ENCODE peak calls at places on chromosomes 7 and 10, in five cellular contexts. Q is A549, Z is ovary, D is SJCRH30, V is thoracic aorta. J is an unnamed sample. For H3K4me1, the result is how much of the 10 kb centered on the place peaks cover.

GRCh38 chr10:36888925-36889573 is 236.3 kb upstream of the ANKRD30A start:
- DNase-seq in Q (peak), Z (no peak), D (peak), V (no peak), J (no peak)

GRCh38 chr7:156113733-156114132 is 301.5 kb upstream of the SHH start:
- DNase-seq in Q (no peak), Z (no peak), D (no peak), V (no peak), J (no peak)

GRCh38 chr10:133251388-133252222 is 13.9 kb downstream of the VENTX start:
- DNase-seq in Q (no peak), Z (peak), D (peak), V (no peak), J (no peak)

GRCh38 chr10:101783736-101784118 is 481 bp upstream of the NPM3 start:
- DNase-seq in Q (no peak), Z (no peak), D (peak), V (no peak), J (no peak)

GRCh38 chr7:43750016-43750887 is 8.2 kb upstream of the BLVRA start:
- DNase-seq in Q (no peak), Z (no peak), D (peak), V (no peak), J (no peak)

GRCh38 chr7:46281071-46281470 is 360.0 kb upstream of the IGFBP3 start:
- DNase-seq in Q (no peak), Z (no peak), D (no peak), V (no peak), J (no peak)

GRCh38 chr7:75977741-75978140 is 16.7 kb downstream of the TMEM120A start:
- DNase-seq in Q (no peak), Z (peak), D (peak), V (no peak), J (peak)

GRCh38 chr7:129779602-129780256 is 168.2 kb downstream of the NRF1 start:
- DNase-seq in Q (no peak), Z (no peak), D (peak), V (no peak), J (no peak)

GRCh38 chr7:25028370-25028971 is 48.5 kb upstream of the OSBPL3 start:
- DNase-seq in Q (peak), Z (no peak), D (peak), V (no peak), J (no peak)

GRCh38 chr7:159197066-159197975 is 52.7 kb upstream of the VIPR2 start:
- DNase-seq in Q (no peak), Z (no peak), D (peak), V (no peak), J (no peak)

GRCh38 chr7:121061826-121062582 is 73.5 kb downstream of the CPED1 start:
- DNase-seq in Q (no peak), Z (no peak), D (no peak), V (no peak), J (no peak)

GRCh38 chr7:156487811-156488523 is 152.6 kb upstream of the RNF32 start:
- DNase-seq in Q (no peak), Z (no peak), D (no peak), V (no peak), J (no peak)

DNA sequence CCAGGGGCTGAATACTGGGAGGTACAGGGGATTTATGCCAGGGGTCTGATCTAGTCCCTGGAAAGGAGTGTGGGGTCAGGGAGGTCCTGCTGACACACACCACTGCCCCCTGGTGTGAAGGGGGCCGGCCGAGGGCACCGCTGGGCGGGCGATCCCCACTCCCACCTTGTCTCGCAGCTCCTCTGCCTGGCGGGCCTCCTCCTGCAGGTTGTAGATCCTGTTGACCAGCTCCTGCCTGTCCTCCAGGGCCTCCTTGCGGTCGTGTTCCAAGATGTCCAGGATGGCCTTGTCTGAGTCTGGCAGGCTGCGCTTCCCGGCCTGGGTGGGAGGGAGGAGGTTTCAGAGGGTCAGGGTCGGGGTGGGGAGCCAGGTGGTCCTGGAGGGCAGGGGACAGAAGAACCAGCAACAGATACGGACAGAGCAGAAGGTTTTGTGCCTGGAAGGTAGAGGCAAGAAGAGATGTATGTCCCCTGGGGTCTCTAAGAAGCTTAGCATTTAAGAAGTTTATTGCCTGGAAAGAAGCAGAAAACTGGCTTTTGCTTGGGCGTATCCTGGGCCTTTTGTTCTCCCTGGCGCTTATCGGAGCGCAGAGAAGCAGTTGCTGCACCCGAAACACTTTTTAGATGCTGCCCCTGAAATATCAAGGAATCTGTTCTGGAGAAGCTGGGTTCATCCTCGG is 94.5 kb upstream of the GNA12 start:
- DNase-seq in Q (no peak), Z (peak), D (no peak), V (no peak), J (no peak)
- H3K27ac ChIP-seq in Q (no peak), Z (no peak), D (no peak), V (no peak), J (no peak)

GRCh38 chr7:98287486-98287959 is 6.0 kb downstream of the BRI3 start:
- DNase-seq in Q (no peak), Z (no peak), D (no peak), V (no peak), J (no peak)
- H3K4me1 ChIP-seq in Q (half or more), Z (under half), D (under half), V (half or more), J (half or more)

GRCh38 chr7:112898432-112899290 is 108.5 kb upstream of the TMEM168 start:
- DNase-seq in Q (peak), Z (no peak), D (peak), V (no peak), J (no peak)

GRCh38 chr7:112895996-112896395 is 105.8 kb upstream of the TMEM168 start:
- DNase-seq in Q (no peak), Z (no peak), D (no peak), V (no peak), J (no peak)

GRCh38 chr7:112892263-112892662 is 102.1 kb upstream of the TMEM168 start:
- DNase-seq in Q (peak), Z (no peak), D (no peak), V (no peak), J (no peak)

DNA sequence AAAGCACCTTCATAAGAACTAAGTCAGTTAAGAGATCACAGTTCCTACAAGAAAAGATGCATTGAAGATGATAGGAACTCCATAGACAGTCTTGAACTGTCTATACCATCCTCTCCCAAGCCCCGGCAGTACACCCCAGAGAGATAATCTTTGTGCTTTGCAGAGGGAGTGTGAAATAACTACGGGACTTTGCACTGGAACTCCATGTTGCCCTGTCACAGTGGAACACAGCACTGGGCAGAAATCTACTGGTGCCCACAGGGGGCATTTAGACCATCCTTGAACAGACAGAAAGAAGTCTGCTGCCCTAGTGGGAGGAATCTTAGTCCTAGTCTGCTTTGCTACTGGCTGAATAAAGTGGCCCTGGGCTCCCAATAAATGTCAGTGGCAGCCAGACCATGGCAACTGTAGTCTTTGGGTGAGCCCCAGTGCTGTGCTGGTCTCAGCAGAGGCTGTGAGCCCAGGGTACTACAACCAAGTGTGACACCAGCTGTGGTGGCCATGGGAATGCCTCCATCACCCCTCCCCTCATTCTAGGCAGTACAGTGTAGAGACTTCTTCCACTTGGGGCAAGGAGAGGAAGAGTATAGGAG is 107.7 kb upstream of the TMEM168 start:
- DNase-seq in Q (no peak), Z (no peak), D (no peak), V (no peak), J (no peak)
- H3K27ac ChIP-seq in Q (no peak), Z (no peak), D (no peak), V (no peak), J (no peak)

DNA sequence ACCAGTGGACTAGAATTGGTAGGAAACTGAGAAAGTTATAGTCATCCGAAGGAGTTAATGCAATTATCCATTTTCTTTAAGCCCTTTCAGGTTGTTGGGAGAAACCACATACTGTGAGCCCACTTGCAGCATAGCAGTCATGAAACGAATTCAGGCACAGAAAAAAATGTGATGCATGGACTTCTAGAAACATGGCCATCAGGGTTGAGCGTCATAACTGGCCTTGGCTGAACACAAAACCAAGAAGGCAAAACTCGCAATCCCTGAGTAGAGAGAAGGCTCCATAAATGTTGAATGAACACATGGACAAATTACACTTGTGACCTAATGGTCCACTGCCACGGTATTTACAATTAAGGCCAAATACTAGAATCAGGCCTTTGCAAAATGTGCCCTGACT is 121.9 kb downstream of the FAM107B start:
- DNase-seq in Q (no peak), Z (no peak), D (no peak), V (no peak), J (no peak)
- H3K4me1 ChIP-seq in Q (half or more), Z (under half), D (under half), V (under half), J (under half)

GRCh38 chr7:73899731-73900142 is 38.8 kb downstream of the TMEM270 start:
- DNase-seq in Q (no peak), Z (no peak), D (peak), V (peak), J (no peak)
- H3K27ac ChIP-seq in Q (no peak), Z (no peak), D (peak), V (peak), J (no peak)

DNA sequence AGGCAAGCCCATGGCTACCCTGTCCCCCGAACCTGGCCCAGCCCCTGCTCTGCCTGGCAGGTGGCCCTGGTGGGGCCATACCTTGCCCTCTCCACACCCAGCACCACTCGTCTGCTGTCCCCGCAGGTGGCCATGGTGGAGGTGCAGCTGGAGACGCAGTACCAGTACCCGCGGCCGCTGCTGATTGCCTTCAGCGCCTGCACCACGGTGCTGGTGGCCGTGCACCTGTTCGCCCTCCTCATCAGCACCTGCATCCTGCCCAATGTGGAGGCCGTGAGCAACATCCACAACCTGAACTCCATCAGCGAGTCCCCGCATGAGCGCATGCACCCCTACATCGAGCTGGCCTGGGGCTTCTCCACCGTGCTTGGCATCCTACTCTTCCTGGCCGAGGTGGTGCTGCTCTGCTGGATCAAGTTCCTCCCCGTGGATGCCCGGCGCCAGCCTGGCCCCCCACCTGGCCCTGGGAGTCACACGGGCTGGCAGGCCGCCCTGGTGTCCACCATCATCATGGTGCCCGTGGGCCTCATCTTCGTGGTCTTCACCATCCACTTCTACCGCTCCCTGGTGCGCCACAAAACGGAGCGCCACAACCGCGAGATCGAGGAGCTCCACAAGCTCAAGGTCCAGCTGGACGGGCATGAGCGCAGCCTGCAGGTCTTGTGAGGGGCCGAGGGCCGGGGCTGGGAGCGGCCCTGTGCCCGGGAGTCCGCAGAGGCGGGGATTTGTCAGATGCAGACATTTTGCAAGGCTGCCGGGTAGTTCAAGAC is 13.2 kb downstream of the ORAI2 start:
- DNase-seq in Q (no peak), Z (no peak), D (no peak), V (no peak), J (no peak)
- H3K4me1 ChIP-seq in Q (under half), Z (under half), D (under half), V (under half), J (under half)

DNA sequence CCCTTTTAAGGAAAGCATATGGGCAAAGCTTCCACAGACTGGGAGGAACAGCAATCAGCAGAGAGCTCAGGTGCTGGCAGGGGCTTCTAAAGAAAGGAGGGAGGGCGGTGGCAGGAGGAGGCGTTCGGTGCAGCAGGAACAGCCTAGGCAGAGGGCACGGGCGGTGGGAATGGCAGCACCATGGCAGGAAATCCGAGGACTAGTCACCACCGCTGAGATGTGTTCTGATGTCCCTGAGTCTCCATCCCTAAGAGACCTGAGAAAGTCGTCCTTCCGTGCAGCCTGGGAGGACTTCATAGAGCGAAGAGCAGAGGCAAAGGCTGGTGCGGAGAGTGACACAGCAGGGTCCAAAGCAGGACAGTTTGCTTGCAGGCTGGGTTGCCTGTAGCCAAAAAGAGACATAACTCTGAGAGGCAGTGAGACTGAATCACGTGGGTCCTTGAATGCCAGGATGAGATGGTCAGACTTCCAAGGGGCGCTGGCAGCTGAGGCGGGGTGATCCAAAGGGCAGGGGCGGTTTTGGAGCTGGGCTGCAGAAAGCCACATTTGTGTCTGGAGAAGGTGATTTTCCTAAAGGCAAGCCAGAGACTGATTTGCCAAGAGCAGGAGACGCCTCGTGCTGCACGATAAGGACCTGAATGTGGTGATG is 35.8 kb upstream of the GRID1 start:
- DNase-seq in Q (no peak), Z (no peak), D (no peak), V (no peak), J (no peak)
- H3K27ac ChIP-seq in Q (peak), Z (no peak), D (no peak), V (peak), J (no peak)

DNA sequence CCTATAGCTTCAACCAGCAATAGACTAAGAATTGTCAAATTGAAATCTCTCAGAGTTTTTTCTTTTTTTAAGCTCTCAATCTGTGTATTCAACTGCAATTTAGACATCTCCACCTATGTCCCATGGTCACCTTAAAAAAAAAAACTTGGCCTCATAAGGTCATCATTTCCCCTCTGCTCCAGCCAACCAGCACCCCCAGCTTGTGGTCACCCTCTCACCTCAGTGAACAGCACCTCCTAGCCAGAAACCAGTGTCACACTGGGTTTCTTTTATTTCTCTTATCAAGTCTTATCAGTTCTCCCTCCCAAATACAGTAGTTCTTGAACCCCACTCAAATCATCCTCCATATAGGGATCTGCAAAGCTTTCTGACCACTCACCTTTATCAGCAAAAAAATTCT is 4.0 kb downstream of the ITGB1 start:
- DNase-seq in Q (peak), Z (no peak), D (no peak), V (no peak), J (no peak)
- H3K4me1 ChIP-seq in Q (under half), Z (under half), D (under half), V (under half), J (half or more)

J was measured in left ventricle myocardium inferior.